ENCODE peak calls at places on chromosomes 2 and 18, in six cellular contexts. B is transverse colon, X is tibial nerve, K is adrenal gland, J is H54, A is heart left ventricle. G is an unnamed sample.

GRCh38 chr18:57806891-57807280 is 3.8 kb upstream of the ATP8B1 start:
- DNase-seq in B (no peak), J (no peak), A (no peak), K (peak; percentile 78), X (peak; percentile 30), G (no peak)

GRCh38 chr2:190270298-190270697 is 49.3 kb downstream of the HIBCH start:
- DNase-seq in K (no peak), J (no peak), A (no peak), B (no peak), X (no peak), G (no peak)

GRCh38 chr2:239669181-239669898 is 268.5 kb upstream of the HDAC4 start:
- DNase-seq in J (no peak), B (no peak), K (no peak), A (no peak), X (no peak), G (no peak)

GRCh38 chr2:159124441-159124911 is 156.0 kb downstream of the TANC1 start:
- DNase-seq in K (peak; percentile 73), A (peak; percentile 63), B (peak; percentile 63), J (peak; percentile 26), X (no peak), G (peak; percentile 85)

GRCh38 chr18:8706545-8706980 is 1.2 kb downstream of the MTCL1 start:
- DNase-seq in J (no peak), K (no peak), A (no peak), B (no peak), X (no peak), G (peak; percentile 17)

GRCh38 chr18:23856466-23857175 is 157.9 kb upstream of the TTC39C start:
- DNase-seq in X (no peak), J (no peak), K (no peak), B (no peak), A (no peak), G (peak; percentile 32)

GRCh38 chr2:48723125-48723524 is 32.4 kb downstream of the LHCGR start:
- DNase-seq in B (no peak), J (no peak), A (no peak), X (no peak), K (no peak), G (no peak)

GRCh38 chr2:206635016-206635415 is 7.3 kb upstream of the FAM237A start:
- DNase-seq in A (no peak), B (no peak), K (no peak), X (no peak), J (no peak), G (no peak)

GRCh38 chr2:171675810-171676345 is 11.4 kb upstream of the DYNC1I2 start:
- DNase-seq in B (no peak), K (no peak), J (no peak), A (no peak), X (no peak), G (no peak)

GRCh38 chr2:236976271-236977120 is 109.2 kb upstream of the COPS8 start:
- DNase-seq in J (no peak), A (no peak), B (no peak), K (no peak), X (no peak), G (no peak)

GRCh38 chr18:57210101-57210661 is 63.3 kb downstream of the BOD1L2 start:
- DNase-seq in K (peak; percentile 41), X (peak; percentile 17), J (peak; percentile 55), A (peak; percentile 55), B (peak; percentile 68), G (peak; percentile 55)

GRCh38 chr2:55365303-55365702 is 54.4 kb downstream of the CCDC88A start:
- DNase-seq in X (no peak), A (no peak), K (no peak), J (no peak), B (no peak), G (peak; percentile 73)

GRCh38 chr2:165793161-165793778 is 777 bp downstream of the GALNT3 start:
- DNase-seq in B (peak; percentile 56), X (no peak), A (no peak), J (no peak), K (no peak), G (peak; percentile 57)

DNA sequence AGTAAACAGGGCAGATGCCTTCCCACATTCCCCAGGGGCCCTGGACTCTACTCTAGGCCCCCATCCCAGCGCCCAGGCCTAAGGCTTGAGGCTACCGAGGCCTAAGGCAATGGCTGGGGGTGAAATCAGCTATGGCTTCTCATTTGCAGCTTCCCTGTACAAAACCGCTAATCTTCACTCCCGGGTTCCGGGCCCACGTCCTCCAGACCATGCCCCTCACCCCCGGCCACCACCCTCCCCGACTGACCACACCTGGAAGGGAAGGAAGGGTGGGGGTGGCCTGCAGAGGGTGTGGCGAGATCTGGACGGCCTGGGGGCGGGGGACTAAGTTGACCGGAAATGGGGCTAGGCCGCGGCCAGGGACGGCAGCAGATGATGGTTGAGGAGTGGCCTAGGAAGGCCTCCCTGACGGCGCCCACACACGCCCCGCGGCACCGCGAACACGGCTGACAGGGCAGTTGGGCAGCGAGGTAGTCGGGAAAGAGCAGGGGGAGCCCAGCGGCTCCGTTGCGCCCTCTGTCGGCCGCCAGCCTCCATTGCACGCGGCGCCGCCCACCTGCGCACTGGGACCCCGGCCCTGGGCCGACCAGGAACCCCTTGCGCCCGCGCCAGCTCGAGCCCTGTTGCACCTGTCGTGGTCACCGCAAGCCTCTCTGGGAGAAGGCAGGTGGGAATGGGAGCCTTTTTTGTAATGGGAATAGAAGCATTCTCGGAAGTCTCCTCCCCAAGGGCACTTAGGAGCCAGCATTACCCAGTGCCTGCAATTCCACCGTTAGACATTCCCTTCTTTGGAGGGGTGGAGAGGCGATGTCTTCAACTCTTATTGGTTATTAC is 117.1 kb upstream of the STPG4 start:
- DNase-seq in K (peak; percentile 69), J (peak; percentile 87), A (peak; percentile 86), X (peak; percentile 29), B (peak; percentile 84), G (peak; percentile 67)
- TF ChIP-seq POLR2A in K (no peak), J (no peak), A (no peak), X (no peak), B (peak; percentile 27), G (no peak)

DNA sequence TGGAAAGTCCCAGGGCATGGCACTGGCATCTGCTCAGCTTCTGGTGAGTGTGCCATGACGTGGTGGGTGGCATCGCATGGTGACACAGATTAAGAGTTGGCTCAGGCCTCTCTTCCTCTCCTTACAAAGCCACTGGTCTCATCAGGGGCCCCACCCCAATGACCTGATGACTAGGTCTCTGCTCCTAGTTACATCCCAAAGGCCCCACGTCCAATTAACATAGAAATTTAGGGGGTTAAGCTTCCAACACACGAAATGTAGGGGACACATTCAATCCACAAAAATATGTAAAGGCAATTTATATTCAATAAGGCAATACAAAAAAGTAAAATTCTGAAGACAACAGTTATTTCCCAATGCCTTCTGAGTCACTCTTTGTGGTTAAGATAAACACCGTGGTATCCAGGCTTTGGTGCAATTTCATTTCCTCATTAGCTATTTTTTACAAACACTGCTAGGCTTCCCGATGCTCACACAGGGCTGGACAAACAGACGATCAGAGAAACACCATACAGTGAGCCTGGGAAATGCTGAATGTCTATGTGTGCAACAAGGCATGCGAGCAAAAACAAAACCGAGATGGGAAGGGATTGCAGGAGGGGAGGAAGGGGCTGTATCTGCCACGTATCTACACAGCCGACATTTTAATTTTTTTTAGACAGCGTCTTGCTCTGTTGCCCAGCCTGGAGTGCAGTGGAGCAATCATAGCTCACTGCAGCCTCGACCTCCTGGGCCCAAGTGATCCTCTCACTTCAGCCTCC is 67.2 kb downstream of the MBP start:
- DNase-seq in A (peak; percentile 66), K (peak; percentile 60), B (no peak), J (no peak), X (no peak), G (peak; percentile 98)
- TF ChIP-seq POLR2A in A (no peak), K (no peak), B (no peak), J (no peak), X (no peak), G (no peak)

DNA sequence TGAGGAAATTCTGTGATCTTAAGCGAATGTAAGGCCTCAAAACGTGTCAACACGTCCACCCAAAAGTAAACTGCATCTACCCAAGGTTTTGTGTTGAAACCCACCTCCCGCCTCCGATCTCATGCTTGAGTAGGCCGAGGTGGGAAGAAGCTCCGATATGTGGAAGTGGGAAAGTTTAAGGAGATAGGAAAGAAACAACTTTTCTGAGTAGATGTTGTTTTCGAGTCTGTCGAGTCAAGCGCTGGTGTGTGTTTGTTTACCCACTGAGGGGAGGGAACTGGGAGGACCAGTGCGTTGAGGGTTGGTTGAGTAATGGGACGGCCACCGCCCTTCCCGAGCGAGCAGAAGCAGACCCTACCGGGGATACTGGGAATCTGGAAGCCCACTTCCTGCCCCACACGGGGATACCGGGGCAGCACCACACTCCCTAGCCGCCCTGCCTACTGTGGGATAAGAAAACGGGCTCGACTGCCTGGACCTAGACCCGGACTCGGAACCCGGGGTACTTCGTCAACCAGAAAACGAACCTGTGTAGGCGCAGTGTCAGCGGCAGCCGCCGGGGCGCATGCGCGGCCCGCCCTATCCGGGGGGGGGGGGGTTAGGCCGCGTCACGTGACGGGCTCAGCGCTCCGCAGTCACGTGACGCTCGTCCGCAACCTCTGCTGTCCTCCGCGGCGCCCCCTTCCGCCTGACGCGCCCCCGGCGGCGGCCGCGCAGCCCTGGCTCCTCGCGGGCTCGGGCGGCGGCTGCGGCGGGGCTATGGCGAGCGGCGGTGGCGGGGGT is at the start of gene RETREG2:
- DNase-seq in K (peak; percentile 86), X (peak; percentile 68), A (peak; percentile 89), J (peak; percentile 92), B (peak; percentile 89), G (peak; percentile 95)
- TF ChIP-seq POLR2A in K (peak; percentile 92), X (peak; percentile 98), A (peak; percentile 94), J (peak; percentile 69), B (peak; percentile 99), G (peak; percentile 84)

DNA sequence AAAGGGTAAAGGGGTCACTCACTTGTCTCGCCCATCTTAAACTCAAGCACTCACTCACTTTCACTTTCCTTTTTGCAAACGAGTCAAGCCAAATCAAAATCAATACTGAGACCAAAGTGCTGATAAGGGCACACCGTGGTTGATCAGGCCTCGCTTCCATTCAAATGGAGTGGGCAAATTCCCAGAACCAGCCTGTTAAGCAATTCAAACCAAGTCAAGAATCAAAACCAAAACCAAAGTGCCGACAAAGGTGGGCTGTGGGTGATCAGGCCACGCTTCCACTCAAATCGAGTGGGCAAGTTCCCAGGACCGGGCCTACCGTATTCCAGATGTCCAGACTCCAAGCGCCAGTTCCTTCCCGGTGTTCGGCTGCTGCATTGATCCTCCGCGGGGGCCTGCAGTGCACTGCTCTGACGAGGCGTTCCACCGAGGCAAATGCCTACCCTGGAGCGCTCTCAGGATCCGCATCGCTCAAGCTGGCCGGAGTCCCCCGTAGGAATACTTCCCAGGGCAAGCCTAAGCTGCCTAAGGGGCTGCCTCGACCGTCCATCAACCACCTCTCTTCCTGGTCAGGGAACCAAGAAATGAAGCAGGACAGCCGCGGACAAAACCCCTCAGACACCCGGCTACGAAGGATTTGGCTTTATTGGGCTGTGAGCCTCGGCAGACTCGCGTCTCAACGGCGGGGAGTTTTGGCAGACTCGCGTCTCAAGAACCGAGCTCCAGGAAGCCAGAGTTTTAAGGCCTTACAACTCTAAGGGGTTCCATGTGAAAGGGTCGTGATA is 89.9 kb upstream of the SLC1A4 start:
- DNase-seq in A (no peak), X (no peak), B (no peak), J (no peak), K (no peak), G (no peak)
- TF ChIP-seq POLR2A in A (no peak), X (no peak), B (no peak), J (no peak), K (no peak), G (no peak)